ENCODE peak calls at places on chromosomes 3 and 15, in five cellular contexts. L is natural killer cell, V is tibial artery, Z is fibroblast of mammary gland, H is endothelial cell. P is an unnamed sample.

GRCh38 chr15:57134877-57135276 is 216.4 kb downstream of the TCF12 start:
- DNase-seq in H (no peak), L (no peak), Z (no peak), V (no peak), P (no peak)

GRCh38 chr3:123750659-123751420 is 133.3 kb downstream of the MYLK start:
- DNase-seq in H (no peak), V (no peak), L (no peak), Z (peak), P (no peak)

GRCh38 chr3:123743121-123743520 is 141.0 kb downstream of the MYLK start:
- DNase-seq in H (no peak), L (no peak), V (no peak), Z (no peak), P (no peak)

GRCh38 chr3:32947466-32948238 is 3.8 kb upstream of the CCR4 start:
- DNase-seq in V (peak), L (peak), Z (peak), H (peak), P (peak)

GRCh38 chr3:72888546-72889309 is 882 bp downstream of the GXYLT2 start:
- DNase-seq in V (no peak), Z (peak), L (no peak), H (peak), P (no peak)

GRCh38 chr3:42144209-42144608 is 53.1 kb downstream of the TRAK1 start:
- DNase-seq in Z (no peak), H (no peak), L (no peak), V (no peak), P (no peak)

GRCh38 chr15:29924750-29925149 is 102.5 kb upstream of the TJP1 start:
- DNase-seq in H (peak), Z (peak), L (no peak), V (peak), P (peak)

GRCh38 chr15:48681274-48681840 is 35.8 kb upstream of the FBN1 start:
- DNase-seq in L (no peak), H (no peak), Z (peak), V (no peak), P (no peak)

GRCh38 chr3:148202386-148202785 is 495.3 kb upstream of the AGTR1 start:
- DNase-seq in Z (no peak), H (no peak), V (no peak), L (no peak), P (no peak)
- TF ChIP-seq CTCF in Z (peak), H (no peak), V (no peak), L (no peak), P (peak)

DNA sequence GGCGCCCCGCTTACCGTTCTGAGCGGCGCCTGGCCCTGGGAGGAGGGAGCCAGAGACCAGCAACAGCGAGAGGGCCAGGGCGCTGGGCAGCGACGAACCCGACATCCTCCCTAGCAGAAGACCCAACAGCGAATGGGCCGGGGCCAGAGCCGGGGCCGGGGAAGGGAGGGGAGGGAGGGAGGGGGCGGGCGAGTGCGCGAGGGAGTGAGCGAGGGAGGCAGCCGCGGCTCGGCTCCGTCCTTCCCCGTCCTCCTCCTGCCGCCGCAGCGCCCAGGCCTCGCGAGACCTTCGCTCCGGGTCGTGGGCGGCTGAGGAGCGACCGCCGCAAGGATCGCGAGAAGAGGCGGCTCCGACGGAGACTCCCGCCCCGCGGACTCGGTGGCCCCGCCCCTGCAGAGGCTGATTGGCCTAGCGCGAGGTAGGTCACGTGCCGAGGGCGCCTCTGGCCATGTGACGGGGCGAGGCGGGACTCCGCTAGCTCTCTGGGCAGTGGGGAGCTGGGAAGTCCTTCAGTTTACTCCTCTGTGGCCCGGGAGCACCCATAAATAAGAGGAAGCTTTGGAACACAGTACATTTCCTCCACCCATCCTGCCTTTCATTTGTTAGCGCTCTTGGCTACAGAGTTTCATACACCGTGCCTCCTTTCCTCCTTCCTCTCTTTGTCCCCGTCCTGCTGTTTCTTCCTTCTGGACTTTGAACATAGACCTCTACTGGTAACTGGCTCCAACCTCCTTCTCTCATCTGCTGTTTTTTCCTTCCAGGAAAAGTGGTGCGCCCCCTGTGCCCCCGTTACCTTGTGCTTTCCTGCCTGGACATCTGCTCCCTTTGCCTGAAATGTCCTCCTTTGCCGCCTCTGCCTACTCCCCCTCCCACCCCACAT is at the start of gene NPTN:
- DNase-seq in V (peak), H (peak), Z (peak), L (peak), P (peak)
- TF ChIP-seq CTCF in V (no peak), H (no peak), Z (no peak), L (no peak), P (no peak)

GRCh38 chr15:76866008-76866407 is 39.1 kb downstream of the SCAPER start:
- DNase-seq in L (no peak), H (no peak), V (no peak), Z (peak), P (no peak)

GRCh38 chr15:76866716-76867321 is 38.3 kb downstream of the SCAPER start:
- DNase-seq in V (no peak), H (peak), Z (peak), L (no peak), P (no peak)

GRCh38 chr15:76865548-76865991 is 39.6 kb downstream of the SCAPER start:
- DNase-seq in Z (no peak), V (no peak), H (no peak), L (no peak), P (no peak)

GRCh38 chr15:76871930-76872329 is 33.2 kb downstream of the SCAPER start:
- DNase-seq in L (no peak), H (no peak), Z (no peak), V (no peak), P (no peak)

DNA sequence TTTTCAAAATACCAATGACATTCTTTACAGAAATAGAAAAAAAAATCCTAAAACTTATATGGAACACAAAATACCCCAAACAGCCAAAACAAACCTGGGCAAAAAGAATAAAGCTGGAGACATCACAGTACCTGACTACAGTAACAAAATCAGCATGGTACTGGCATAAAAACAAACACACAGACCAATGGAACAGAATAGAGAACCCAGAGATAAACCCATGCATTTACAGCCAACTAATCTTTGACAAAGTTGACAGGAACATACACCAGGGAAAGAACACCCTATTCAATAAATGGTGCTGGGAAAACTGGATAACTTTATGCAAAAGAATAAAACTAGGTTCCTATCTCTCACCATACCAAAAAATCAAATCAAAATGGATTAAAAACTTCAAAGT is 36.4 kb downstream of the SCAPER start:
- DNase-seq in Z (no peak), H (no peak), L (no peak), V (no peak), P (no peak)
- TF ChIP-seq CTCF in Z (no peak), H (no peak), L (no peak), V (no peak), P (no peak)

GRCh38 chr3:49133226-49133951 is 539 bp upstream of the LAMB2 start:
- DNase-seq in V (peak), L (no peak), H (peak), Z (peak), P (peak)
- TF ChIP-seq CTCF in V (no peak), L (no peak), H (no peak), Z (no peak), P (no peak)

DNA sequence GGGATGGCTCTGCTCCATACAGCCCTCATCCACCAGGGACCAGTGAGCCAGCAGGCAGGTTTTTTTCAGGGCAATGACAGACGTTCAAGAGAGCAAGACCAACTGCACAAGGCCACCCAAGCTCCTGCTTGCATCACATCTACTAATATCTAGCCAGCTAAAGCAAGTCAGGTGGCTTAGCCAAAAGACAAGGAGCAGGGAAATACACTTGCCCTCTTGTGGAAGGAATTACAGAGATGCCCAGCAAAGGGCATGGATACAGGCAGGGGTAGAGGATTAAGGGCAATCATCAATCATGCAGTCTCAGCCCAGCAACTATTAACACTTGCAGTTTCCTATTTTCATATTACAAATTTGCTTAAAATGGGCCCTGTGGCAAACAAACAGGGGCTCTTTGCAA is 81.5 kb upstream of the NTRK3 start:
- DNase-seq in H (no peak), Z (no peak), L (no peak), V (no peak), P (no peak)
- TF ChIP-seq CTCF in H (no peak), Z (no peak), L (no peak), V (no peak), P (no peak)